ENCODE peak calls at places on chromosomes 13 and 19, in nine cellular contexts. C is RWPE2, N is GM12878, T is GM23338, V is fibroblast of villous mesenchyme, B is cardiac muscle cell, L is astrocyte of the spinal cord, Q is cardiac fibroblast, H is fibroblast of lung. A is an unnamed sample.

GRCh38 chr13:81283062-81283461 is 942.1 kb upstream of the SPRY2 start:
- DNase-seq in T (no peak), L (no peak), H (no peak), V (no peak), Q (no peak), N (no peak), B (no peak), C (no peak), A (no peak)

GRCh38 chr13:113411216-113412023 is 41.9 kb downstream of the ADPRHL1 start:
- DNase-seq in T (no peak), N (no peak), Q (peak; percentile 96), V (peak; percentile 95), H (peak; percentile 97), B (no peak), L (peak; percentile 96), C (peak; percentile 62), A (peak; percentile 98)

GRCh38 chr19:35332817-35333216 is 3.8 kb downstream of the CD22 start:
- DNase-seq in H (no peak), B (no peak), T (peak; percentile 12), L (no peak), V (no peak), C (no peak), N (no peak), Q (no peak), A (no peak)

GRCh38 chr13:71775946-71776345 is 91.1 kb downstream of the DACH1 start:
- DNase-seq in H (no peak), V (no peak), B (no peak), N (no peak), C (no peak), Q (no peak), T (no peak), L (no peak), A (no peak)

GRCh38 chr13:113489171-113489548 is 1.4 kb downstream of the DCUN1D2 start:
- DNase-seq in N (no peak), B (peak; percentile 16), Q (no peak), L (no peak), C (no peak), V (no peak), H (peak; percentile 29), T (peak; percentile 80), A (no peak)

GRCh38 chr13:24208314-24208713 is 47.8 kb downstream of the SPATA13 start:
- DNase-seq in H (peak; percentile 88), Q (peak; percentile 86), N (no peak), B (no peak), L (peak; percentile 84), V (peak; percentile 68), C (no peak), T (no peak), A (peak; percentile 89)

GRCh38 chr19:5908773-5909442 is 4.2 kb downstream of the VMAC start:
- DNase-seq in C (no peak), Q (no peak), N (no peak), L (no peak), H (no peak), T (no peak), V (no peak), B (no peak), A (no peak)

GRCh38 chr13:39656325-39656677 is 839 bp downstream of the COG6 start:
- DNase-seq in L (peak; percentile 11), Q (peak; percentile 18), C (no peak), T (peak; percentile 3), V (peak; percentile 16), H (peak; percentile 8), B (no peak), N (no peak), A (no peak)

GRCh38 chr19:22735911-22736645 is 47.9 kb downstream of the ZNF99 start:
- DNase-seq in N (no peak), Q (peak; percentile 5), T (no peak), H (no peak), C (no peak), L (no peak), V (no peak), B (no peak), A (no peak)

GRCh38 chr13:112172641-112173171 is 105.8 kb downstream of the SOX1 start:
- DNase-seq in L (no peak), T (no peak), V (no peak), C (no peak), N (no peak), H (no peak), B (no peak), Q (no peak), A (no peak)

GRCh38 chr19:6087074-6087506 is 23.2 kb downstream of the RFX2 start:
- DNase-seq in B (no peak), T (peak; percentile 18), C (no peak), V (no peak), Q (no peak), N (peak; percentile 40), H (no peak), L (no peak), A (no peak)

GRCh38 chr19:54473983-54474382 is 887 bp upstream of the CDC42EP5 start:
- DNase-seq in C (no peak), V (no peak), Q (no peak), L (no peak), N (no peak), T (no peak), B (no peak), H (no peak), A (no peak)

GRCh38 chr19:54473071-54473941 is at the start of gene CDC42EP5:
- DNase-seq in N (no peak), L (peak; percentile 85), T (peak; percentile 46), H (peak; percentile 84), Q (peak; percentile 83), V (peak; percentile 82), C (no peak), B (peak; percentile 59), A (peak; percentile 95)

GRCh38 chr19:54470276-54470887 is 2.7 kb downstream of the CDC42EP5 start:
- DNase-seq in V (no peak), C (no peak), Q (no peak), N (no peak), L (no peak), B (no peak), H (no peak), T (no peak), A (no peak)

GRCh38 chr19:54469496-54469934 is 3.6 kb downstream of the CDC42EP5 start:
- DNase-seq in V (no peak), C (no peak), Q (no peak), H (no peak), N (no peak), T (no peak), B (no peak), L (no peak), A (no peak)

DNA sequence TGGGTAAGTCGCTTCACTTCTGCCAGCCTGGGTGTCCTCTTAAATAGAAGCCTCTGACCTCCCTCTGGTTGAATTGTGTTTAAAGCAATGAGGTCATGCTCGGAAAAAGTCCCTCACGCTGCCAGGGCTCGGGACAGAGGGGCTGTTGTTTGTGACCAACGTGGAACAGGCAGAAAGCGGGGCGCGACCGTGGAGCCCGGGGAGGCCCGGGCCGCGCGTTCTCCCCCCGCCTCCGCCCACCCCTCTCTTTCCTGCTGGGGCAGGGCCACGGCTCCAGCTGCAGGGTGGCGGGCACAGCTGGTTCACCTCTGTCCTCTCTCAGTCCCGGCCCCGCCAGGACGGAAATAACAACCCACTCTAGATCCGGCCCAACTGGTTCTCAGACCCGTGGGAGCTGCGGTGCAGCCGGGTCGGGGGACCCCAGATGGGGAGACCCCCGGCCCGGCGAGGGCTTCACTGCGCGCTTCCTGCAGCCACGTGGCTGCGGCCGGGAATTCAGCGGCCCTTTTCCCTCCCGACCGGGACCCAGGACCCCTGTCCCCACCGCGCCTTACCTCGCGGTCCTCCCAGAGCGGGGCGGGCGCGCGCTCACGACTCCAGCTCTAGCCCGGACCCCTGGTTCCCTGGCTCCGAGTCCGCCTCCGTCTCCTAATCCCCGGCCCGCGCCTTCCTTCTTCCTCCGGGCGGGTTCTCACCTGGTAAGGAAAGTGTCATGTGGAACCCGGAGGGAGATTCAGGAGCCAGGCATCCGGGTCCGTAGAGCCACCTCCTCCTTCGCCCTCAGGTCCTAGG is 1.9 kb downstream of the CDC42EP5 start:
- DNase-seq in C (peak; percentile 67), Q (peak; percentile 48), V (no peak), B (no peak), N (no peak), T (peak; percentile 69), H (no peak), L (no peak), A (peak; percentile 44)
- H3K4me3 ChIP-seq in C (peak overlapping the region; percentile 25), Q (peak overlapping the region; percentile 47), V (peak overlapping the region; percentile 51), B (peak overlapping the region; percentile 12), N (peak overlapping the region; percentile 33), T (peak overlapping the region; percentile 60), H (peak overlapping the region; percentile 1), L (peak overlapping the region; percentile 39), A (peak overlapping the region; percentile 61)

GRCh38 chr19:55472463-55472862 is 4.0 kb upstream of the ZNF628 start:
- DNase-seq in B (no peak), T (no peak), N (no peak), Q (peak; percentile 71), L (peak; percentile 65), C (no peak), V (peak; percentile 52), H (peak; percentile 37), A (no peak)

GRCh38 chr19:55473201-55473600 is 3.2 kb upstream of the ZNF628 start:
- DNase-seq in B (no peak), N (no peak), L (no peak), H (no peak), Q (no peak), C (no peak), T (no peak), V (no peak), A (no peak)

GRCh38 chr19:55474269-55475265 is 1.9 kb upstream of the ZNF628 start:
- DNase-seq in Q (no peak), L (peak; percentile 69), H (no peak), V (peak; percentile 54), B (no peak), C (no peak), N (no peak), T (no peak), A (no peak)

GRCh38 chr19:55471266-55471665 is 5.2 kb upstream of the ZNF628 start:
- DNase-seq in B (no peak), N (no peak), V (no peak), T (no peak), Q (no peak), L (no peak), C (no peak), H (no peak), A (no peak)

DNA sequence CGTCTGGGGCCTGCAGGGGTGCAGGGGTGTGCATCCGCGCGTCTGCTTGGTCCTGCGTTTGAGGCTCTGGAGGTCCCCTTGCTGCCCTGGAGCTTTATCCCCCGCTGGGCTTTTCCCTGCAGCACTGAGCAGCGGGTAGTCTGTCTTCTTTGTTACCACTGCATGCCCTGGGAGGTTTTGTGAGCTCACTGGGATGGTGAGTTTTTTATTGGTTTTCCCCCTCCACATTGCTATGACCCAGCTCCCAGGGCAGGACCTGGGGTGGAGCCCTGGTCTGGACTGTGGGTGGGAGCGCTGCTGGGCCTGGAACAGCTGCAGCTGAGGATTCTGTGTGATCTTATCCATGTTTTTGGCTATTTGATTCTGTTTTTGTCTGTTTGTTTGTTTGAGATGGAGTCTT is 2.8 kb upstream of the ZNF628 start:
- DNase-seq in N (no peak), L (peak; percentile 63), B (no peak), C (no peak), V (peak; percentile 76), T (no peak), H (no peak), Q (no peak), A (peak; percentile 66)
- TF ChIP-seq CTCF in N (no peak), L (no peak), B (no peak), C (no peak), V (no peak), T (no peak), H (no peak), Q (no peak), A (no peak)

GRCh38 chr19:768424-768823 is 17.5 kb downstream of the MISP start:
- DNase-seq in T (no peak), L (peak; percentile 89), H (peak; percentile 80), N (no peak), B (peak; percentile 30), V (peak; percentile 93), C (no peak), Q (peak; percentile 50), A (peak; percentile 54)
- H3K4me3 ChIP-seq in T (no peak overlapping the region), L (no peak overlapping the region), H (no peak overlapping the region), N (no peak overlapping the region), B (no peak overlapping the region), V (no peak overlapping the region), C (no peak overlapping the region), Q (no peak overlapping the region), A (no peak overlapping the region)

GRCh38 chr13:35856084-35856483 is 275.1 kb downstream of the DCLK1 start:
- DNase-seq in N (no peak), B (no peak), H (no peak), L (no peak), Q (no peak), T (peak; percentile 32), C (no peak), V (no peak), A (no peak)
- TF ChIP-seq CTCF in N (no peak), B (no peak), H (no peak), L (no peak), Q (no peak), T (no peak), C (no peak), V (no peak), A (no peak)